ENCODE peak calls at places on chromosomes 11 and 22, in ten cellular contexts. J, K, V, Z, X, P, L, A, G and F are unnamed samples. For H3K4me1, H4K20me1 and H3K36me3, the result is how much of the 10 kb centered on the place peaks cover.

GRCh38 chr11:16966633-16967346 is 47.4 kb downstream of the PLEKHA7 start:
- DNase-seq in K (no peak), P (no peak), V (no peak), Z (no peak), G (no peak), J (no peak), A (no peak), L (no peak), X (no peak), F (no peak)

GRCh38 chr11:68965901-68966868 is 14.6 kb downstream of the MRGPRD start:
- DNase-seq in Z (no peak), K (no peak), A (no peak), P (no peak), L (peak), V (no peak), X (no peak), G (no peak), J (no peak), F (no peak)

GRCh38 chr11:125626381-125626950 is 1.5 kb downstream of the CHEK1 start:
- DNase-seq in G (peak), K (no peak), X (no peak), A (peak), L (no peak), Z (peak), P (no peak), J (no peak), V (peak), F (peak)

GRCh38 chr11:23797624-23798419 is 699.0 kb upstream of the LUZP2 start:
- DNase-seq in P (no peak), V (no peak), K (no peak), J (no peak), G (no peak), L (no peak), X (no peak), Z (no peak), A (no peak), F (no peak)

GRCh38 chr11:117188620-117189081 is 10.1 kb downstream of the SIDT2 start:
- DNase-seq in G (no peak), L (peak), J (no peak), A (no peak), P (no peak), X (no peak), V (no peak), Z (no peak), K (no peak), F (no peak)

GRCh38 chr11:33015621-33016551 is at the start of gene DEPDC7:
- DNase-seq in A (peak), J (peak), G (peak), L (peak), X (peak), V (no peak), Z (peak), P (peak), K (peak), F (peak)

GRCh38 chr11:115656684-115657083 is 152.5 kb upstream of the CADM1 start:
- DNase-seq in P (no peak), J (peak), V (no peak), Z (no peak), G (no peak), L (no peak), K (no peak), A (no peak), X (peak), F (no peak)

GRCh38 chr22:28956506-28956905 is 73.1 kb downstream of the ZNRF3 start:
- DNase-seq in J (no peak), A (no peak), P (no peak), G (no peak), V (no peak), K (no peak), X (no peak), L (no peak), Z (no peak), F (no peak)

GRCh38 chr11:84819561-84819960 is 807.6 kb downstream of the DLG2 start:
- DNase-seq in L (no peak), A (no peak), Z (no peak), P (no peak), X (peak), J (no peak), V (no peak), G (no peak), K (peak), F (no peak)

GRCh38 chr22:21642584-21643448 is 714 bp downstream of the SDF2L1 start:
- DNase-seq in L (peak), A (peak), Z (peak), X (peak), V (peak), G (peak), P (peak), J (no peak), K (peak), F (peak)

GRCh38 chr22:45647532-45648225 is 24.0 kb upstream of the ATXN10 start:
- DNase-seq in X (no peak), L (no peak), Z (no peak), P (no peak), J (no peak), V (no peak), K (no peak), A (no peak), G (no peak), F (no peak)

GRCh38 chr11:123405123-123405592 is 24.9 kb upstream of the GRAMD1B start:
- DNase-seq in J (no peak), K (no peak), L (no peak), P (peak), A (no peak), V (no peak), X (no peak), Z (no peak), G (no peak), F (no peak)

GRCh38 chr11:3162410-3163240 is 2.5 kb downstream of the OSBPL5 start:
- DNase-seq in L (peak), X (no peak), P (no peak), K (no peak), Z (no peak), G (no peak), A (no peak), V (no peak), J (no peak), F (no peak)

GRCh38 chr11:3109921-3110706 is 52.9 kb upstream of the CARS1 start:
- DNase-seq in P (peak), L (peak), Z (peak), J (no peak), K (peak), G (no peak), A (peak), V (peak), X (no peak), F (no peak)

GRCh38 chr11:47143322-47143721 is 33.4 kb downstream of the ARFGAP2 start:
- DNase-seq in P (peak), K (no peak), G (peak), J (peak), Z (peak), V (no peak), L (no peak), X (peak), A (no peak), F (peak)

GRCh38 chr11:127074151-127074761 is 73.7 kb upstream of the KIRREL3 start:
- DNase-seq in L (peak), P (peak), K (peak), A (peak), X (peak), G (peak), Z (peak), V (peak), J (peak), F (peak)

GRCh38 chr11:13098067-13098466 is 89.0 kb downstream of the RASSF10 start:
- DNase-seq in J (no peak), V (no peak), K (peak), P (peak), L (no peak), G (no peak), X (no peak), A (no peak), Z (peak), F (peak)

GRCh38 chr11:65586676-65587075 is 8.9 kb downstream of the KCNK7 start:
- DNase-seq in P (no peak), X (no peak), Z (no peak), K (peak), J (no peak), V (no peak), L (peak), A (peak), G (no peak), F (no peak)

GRCh38 chr11:36241512-36241911 is 47.7 kb downstream of the COMMD9 start:
- DNase-seq in G (no peak), V (no peak), K (no peak), Z (no peak), L (no peak), A (no peak), X (no peak), J (no peak), P (no peak), F (no peak)

GRCh38 chr11:68066742-68067141 is 27.9 kb downstream of the TCIRG1 start:
- DNase-seq in X (peak), V (no peak), J (peak), K (no peak), P (no peak), G (no peak), A (no peak), L (no peak), Z (no peak), F (no peak)

GRCh38 chr11:78961186-78961782 is 386.6 kb upstream of the NARS2 start:
- DNase-seq in X (peak), A (peak), P (peak), L (peak), K (peak), J (peak), Z (peak), G (peak), V (no peak), F (peak)

GRCh38 chr11:128890543-128891409 is at the start of gene KCNJ5:
- DNase-seq in X (no peak), A (peak), P (peak), Z (peak), G (no peak), K (peak), L (peak), V (no peak), J (no peak), F (no peak)

GRCh38 chr11:58513747-58514367 is 6.0 kb upstream of the OR5B21 start:
- DNase-seq in A (peak), K (peak), J (peak), X (peak), V (peak), Z (peak), G (peak), P (peak), L (peak), F (peak)

GRCh38 chr11:74687237-74688005 is 43.8 kb downstream of the CHRDL2 start:
- DNase-seq in X (peak), P (no peak), K (no peak), Z (peak), A (no peak), G (peak), V (no peak), L (peak), J (peak), F (no peak)

GRCh38 chr22:41052661-41053490 is 39.5 kb upstream of the EP300 start:
- DNase-seq in P (peak), A (no peak), K (no peak), L (no peak), Z (peak), J (peak), X (peak), V (no peak), G (peak), F (peak)

GRCh38 chr22:18056161-18056666 is 21.6 kb upstream of the PEX26 start:
- DNase-seq in Z (peak), A (no peak), J (peak), K (no peak), X (peak), P (peak), G (peak), L (peak), V (no peak), F (no peak)

GRCh38 chr11:27599217-27599616 is 92.6 kb upstream of the LIN7C start:
- DNase-seq in G (no peak), X (no peak), P (no peak), Z (no peak), V (no peak), A (peak), L (no peak), K (peak), J (no peak), F (no peak)

GRCh38 chr22:23223566-23224317 is 43.4 kb downstream of the BCR start:
- DNase-seq in G (no peak), Z (no peak), X (no peak), J (no peak), A (no peak), K (no peak), V (no peak), L (no peak), P (no peak), F (no peak)
- H3K4me1 ChIP-seq in G (under half), Z (half or more), X (under half), J (under half), A (half or more), K (under half), V (half or more), L (under half), P (half or more), F (half or more)

GRCh38 chr11:63993983-63994382 is 7.7 kb downstream of the OTUB1 start:
- DNase-seq in Z (no peak), P (no peak), X (no peak), J (no peak), V (no peak), A (no peak), K (no peak), L (no peak), G (no peak), F (no peak)
- H4K20me1 ChIP-seq in Z (under half), P (under half), X (under half), J (half or more), V (half or more), A (under half), K (half or more), L (under half), G (under half), F (half or more)

DNA sequence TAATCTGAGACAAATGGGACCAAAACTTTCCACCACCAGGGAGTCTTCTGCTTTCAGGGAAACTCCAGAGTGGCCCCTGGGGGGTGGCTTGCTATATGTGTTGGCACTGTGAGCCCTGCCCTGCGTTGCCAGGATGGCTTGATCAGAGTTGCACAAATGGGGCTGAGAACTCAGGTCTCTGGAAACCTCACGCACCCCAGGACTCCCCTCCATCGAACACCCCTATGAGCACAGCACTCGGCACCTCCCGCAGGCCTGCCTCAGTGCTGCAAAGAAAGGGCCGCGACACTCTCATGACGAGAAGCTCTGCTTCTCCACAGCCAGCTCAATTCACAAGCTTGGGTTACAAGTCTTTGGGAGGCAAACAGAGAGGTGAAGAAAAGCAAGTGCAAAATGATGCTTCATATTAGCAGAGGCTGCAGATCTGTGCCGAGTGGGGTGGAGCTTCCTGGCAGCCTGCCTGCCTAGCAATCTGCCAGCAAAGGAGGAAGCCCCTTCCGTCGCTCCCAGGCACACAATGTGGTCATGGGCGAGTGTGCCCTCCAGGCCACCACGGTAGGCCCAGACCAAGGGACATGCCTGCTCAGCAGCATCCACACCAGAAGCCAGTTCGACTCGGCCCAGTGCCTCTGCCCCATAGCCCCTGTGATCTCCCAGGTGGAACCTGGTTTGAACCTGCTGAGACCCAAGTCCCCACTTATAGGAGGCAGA is 55.7 kb downstream of the MYH9 start:
- DNase-seq in G (peak), Z (peak), P (no peak), L (peak), X (peak), K (no peak), V (peak), A (no peak), J (no peak), F (peak)
- H3K36me3 ChIP-seq in G (half or more), Z (under half), P (under half), L (half or more), X (under half), K (under half), V (half or more), A (under half), J (half or more), F (under half)

GRCh38 chr11:122159173-122159701 is 43.2 kb upstream of the BLID start:
- DNase-seq in X (peak), Z (peak), J (peak), V (peak), G (peak), P (peak), A (peak), L (no peak), K (peak), F (no peak)
- H3K4me1 ChIP-seq in X (under half), Z (half or more), J (half or more), V (under half), G (under half), P (half or more), A (under half), L (half or more), K (under half), F (under half)